ENCODE peak calls at places on chromosomes 3 and 15, in four cellular contexts. I, K, V and O are unnamed samples.

GRCh38 chr3:27914199-27914598 is 192.1 kb upstream of the EOMES start:
- DNase-seq in I (peak; percentile 60), V (no peak), K (no peak), O (no peak)

GRCh38 chr3:194224937-194225422 is 89.0 kb downstream of the HES1 start:
- DNase-seq in V (no peak), K (no peak), I (peak; percentile 65), O (no peak)

GRCh38 chr15:90086868-90087268 is 15.4 kb downstream of the IDH2 start:
- DNase-seq in I (peak; percentile 87), K (no peak), V (peak; percentile 72), O (peak; percentile 29)

GRCh38 chr15:59401810-59402569 is 29.3 kb upstream of the MYO1E start:
- DNase-seq in V (no peak), I (no peak), K (no peak), O (peak; percentile 14)

GRCh38 chr3:175512700-175513099 is 653.6 kb downstream of the NAALADL2 start:
- DNase-seq in K (no peak), I (no peak), V (no peak), O (peak; percentile 92)

GRCh38 chr3:159785276-159785675 is 203.4 kb upstream of the IL12A start:
- DNase-seq in I (no peak), V (no peak), K (no peak), O (no peak)

GRCh38 chr15:68608844-68609232 is 30.0 kb downstream of the CORO2B start:
- DNase-seq in K (no peak), V (no peak), I (no peak), O (no peak)

GRCh38 chr3:175383366-175383765 is 524.2 kb downstream of the NAALADL2 start:
- DNase-seq in V (no peak), I (no peak), K (no peak), O (no peak)

GRCh38 chr3:190097617-190098016 is 23.1 kb downstream of the P3H2 start:
- DNase-seq in K (no peak), I (peak; percentile 71), V (no peak), O (no peak)

GRCh38 chr3:3154879-3155610 is 24.4 kb downstream of the CRBN start:
- DNase-seq in I (no peak), V (no peak), K (no peak), O (no peak)

GRCh38 chr15:60601098-60601497 is 122.2 kb upstream of the ICE2 start:
- DNase-seq in I (no peak), V (no peak), K (no peak), O (no peak)

GRCh38 chr3:53227993-53228885 is 27.6 kb downstream of the TKT start:
- DNase-seq in V (no peak), I (no peak), K (no peak), O (no peak)

GRCh38 chr15:45780352-45780751 is 145.5 kb downstream of the SQOR start:
- DNase-seq in K (no peak), I (peak; percentile 63), V (no peak), O (no peak)

GRCh38 chr3:42162462-42162861 is 71.3 kb downstream of the TRAK1 start:
- DNase-seq in K (no peak), V (no peak), I (peak; percentile 1), O (no peak)

GRCh38 chr15:34122771-34123183 is 20.9 kb downstream of the PGBD4 start:
- DNase-seq in V (no peak), I (no peak), K (no peak), O (no peak)

GRCh38 chr15:40323953-40324937 is 753 bp downstream of the INAFM2 start:
- DNase-seq in V (peak; percentile 29), K (no peak), I (peak; percentile 72), O (no peak)

GRCh38 chr15:44038801-44039200 is 156.3 kb downstream of the FRMD5 start:
- DNase-seq in K (no peak), I (peak; percentile 74), V (no peak), O (no peak)

GRCh38 chr3:25830373-25831305 is 40.7 kb downstream of the OXSM start:
- DNase-seq in I (no peak), K (no peak), V (no peak), O (peak; percentile 52)

GRCh38 chr3:110149763-110150162 is 812.4 kb upstream of the DPPA4 start:
- DNase-seq in V (no peak), I (no peak), K (no peak), O (no peak)

GRCh38 chr3:191795196-191795595 is 334.2 kb downstream of the PYDC2 start:
- DNase-seq in K (no peak), I (no peak), V (no peak), O (no peak)

GRCh38 chr3:167876603-167877325 is 141.2 kb downstream of the SERPINI1 start:
- DNase-seq in I (no peak), K (no peak), V (no peak), O (no peak)

GRCh38 chr3:143603774-143604173 is 244.5 kb downstream of the SLC9A9 start:
- DNase-seq in V (no peak), I (no peak), K (no peak), O (no peak)

GRCh38 chr3:181692850-181693154 is 18.9 kb upstream of the SOX2 start:
- DNase-seq in K (no peak), I (no peak), V (no peak), O (no peak)

GRCh38 chr15:78811124-78811824 is at the start of gene ADAMTS7:
- DNase-seq in I (peak; percentile 94), K (no peak), V (peak; percentile 72), O (peak; percentile 96)

GRCh38 chr3:129016366-129016724 is 15.2 kb downstream of the EFCC1 start:
- DNase-seq in K (no peak), I (no peak), V (no peak), O (no peak)

GRCh38 chr15:100768501-100768931 is 111.1 kb upstream of the ALDH1A3 start:
- DNase-seq in K (no peak), V (no peak), I (no peak), O (no peak)

GRCh38 chr15:53762916-53763315 is 3.5 kb upstream of the WDR72 start:
- DNase-seq in V (no peak), K (no peak), I (no peak), O (no peak)

GRCh38 chr15:74174966-74175270 is 1.4 kb downstream of the ISLR start:
- DNase-seq in V (no peak), I (peak; percentile 43), K (no peak), O (no peak)

GRCh38 chr3:152402698-152403456 is 134.1 kb downstream of the MBNL1 start:
- DNase-seq in I (no peak), V (peak; percentile 27), K (no peak), O (no peak)

DNA sequence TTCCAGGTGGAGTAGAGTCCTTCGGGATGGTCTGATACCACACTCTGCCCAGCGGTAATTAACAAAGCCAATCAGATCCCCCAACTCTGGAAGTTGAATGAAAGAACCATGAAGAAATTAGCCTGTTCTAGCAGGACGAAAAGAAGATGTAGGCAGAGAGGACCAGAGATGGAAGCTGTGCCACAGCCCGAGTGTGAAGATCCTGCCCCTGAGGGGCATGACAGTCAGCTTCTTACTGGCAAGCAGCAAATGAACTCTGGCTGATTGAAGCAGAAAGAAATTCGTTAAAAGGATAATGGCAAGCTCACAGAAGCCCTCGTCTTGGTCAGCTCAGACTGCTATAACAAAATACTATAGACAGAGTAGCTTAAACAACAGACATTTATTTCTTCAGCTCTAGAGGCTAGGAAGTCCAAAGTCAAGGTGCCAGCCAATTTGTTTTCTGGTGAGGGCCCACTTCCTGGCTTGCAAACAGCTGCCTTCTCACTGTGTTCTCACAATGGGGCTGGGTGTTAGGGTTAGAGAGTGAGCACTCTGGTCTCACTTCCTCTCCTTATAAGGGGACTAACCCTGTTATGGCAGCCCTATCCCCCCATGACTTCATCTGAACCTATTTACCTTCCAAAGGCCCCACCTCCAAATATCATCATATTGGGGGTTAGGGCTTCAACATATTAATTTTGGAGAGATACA is 307.1 kb downstream of the VPS13C start:
- DNase-seq in K (no peak), I (no peak), V (no peak), O (no peak)
- H3K9me3 ChIP-seq in K (no peaks in the 10 kb centered on the region), I (no peaks in the 10 kb centered on the region), V (no peaks in the 10 kb centered on the region), O (no peaks in the 10 kb centered on the region)

GRCh38 chr15:99118258-99118632 is 13.4 kb downstream of the SYNM start:
- DNase-seq in I (no peak), V (no peak), K (no peak), O (no peak)
- H3K4me1 ChIP-seq in I (no peaks in the 10 kb centered on the region), V (peaks cover under 1% of the 10 kb centered on the region), K (peaks cover under 1% of the 10 kb centered on the region), O (peaks cover 3% of the 10 kb centered on the region)

GRCh38 chr15:98272586-98272985 is 312.1 kb downstream of the ARRDC4 start:
- DNase-seq in K (no peak), I (no peak), V (no peak), O (no peak)

GRCh38 chr15:98280576-98280975 is 320.1 kb downstream of the ARRDC4 start:
- DNase-seq in V (no peak), K (no peak), I (no peak), O (no peak)

GRCh38 chr15:98281130-98281529 is 320.6 kb downstream of the ARRDC4 start:
- DNase-seq in I (no peak), V (no peak), K (no peak), O (no peak)

GRCh38 chr15:98277602-98278001 is 317.1 kb downstream of the ARRDC4 start:
- DNase-seq in K (no peak), I (no peak), V (no peak), O (no peak)

DNA sequence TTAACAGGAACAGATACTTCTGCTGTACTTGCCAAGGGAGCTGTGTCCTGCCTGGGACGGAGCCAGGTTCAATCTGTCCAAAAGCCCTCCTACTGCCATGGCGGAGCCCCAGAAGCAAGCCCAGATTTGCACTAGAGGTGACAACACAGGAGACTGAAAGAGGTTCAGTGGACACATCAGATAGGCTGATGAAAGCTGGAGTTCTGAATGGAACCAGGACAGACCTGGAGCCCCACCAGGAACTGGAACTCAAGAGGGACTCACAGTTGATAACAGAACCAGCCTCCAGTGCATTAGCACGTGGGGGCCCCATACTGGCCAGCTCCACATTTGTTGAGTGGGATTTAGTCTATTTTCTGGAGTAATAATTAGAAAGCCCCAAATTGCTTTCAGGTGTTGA is 315.5 kb downstream of the ARRDC4 start:
- DNase-seq in V (no peak), K (no peak), I (no peak), O (no peak)
- H3K4me3 ChIP-seq in V (no peak overlapping the region), K (no peak overlapping the region), I (no peak overlapping the region), O (no peak overlapping the region)

GRCh38 chr3:114902691-114903101 is 244.4 kb downstream of the ZBTB20 start:
- DNase-seq in V (no peak), K (no peak), I (peak; percentile 71), O (peak; percentile 87)

GRCh38 chr3:114903213-114903612 is 243.9 kb downstream of the ZBTB20 start:
- DNase-seq in K (no peak), I (no peak), V (no peak), O (no peak)

GRCh38 chr3:114904633-114905032 is 242.5 kb downstream of the ZBTB20 start:
- DNase-seq in V (no peak), K (no peak), I (no peak), O (no peak)

GRCh38 chr3:114899186-114899931 is 247.7 kb downstream of the ZBTB20 start:
- DNase-seq in V (no peak), K (no peak), I (no peak), O (peak; percentile 15)

GRCh38 chr3:114900908-114901307 is 246.2 kb downstream of the ZBTB20 start:
- DNase-seq in K (no peak), I (no peak), V (no peak), O (no peak)
- H3K9me3 ChIP-seq in K (no peaks in the 10 kb centered on the region), I (no peaks in the 10 kb centered on the region), V (no peaks in the 10 kb centered on the region), O (no peaks in the 10 kb centered on the region)

GRCh38 chr3:99659032-99659431 is 20.6 kb downstream of the COL8A1 start:
- DNase-seq in K (no peak), I (no peak), V (peak; percentile 3), O (no peak)
- H3K4me1 ChIP-seq in K (no peaks in the 10 kb centered on the region), I (no peaks in the 10 kb centered on the region), V (no peaks in the 10 kb centered on the region), O (peaks cover 5% of the 10 kb centered on the region)